ENCODE peak calls at places on chromosomes 3 and 15, in nine cellular contexts. F, I, H, W, G, X, O, L and B are unnamed samples.

GRCh38 chr3:44339990-44340389 is 1.4 kb downstream of the TCAIM start:
- DNase-seq in O (no peak), X (no peak), I (peak; percentile 22), W (no peak), F (no peak), L (no peak), G (no peak), H (no peak), B (no peak)

GRCh38 chr3:144770813-144771400 is 799.3 kb downstream of the DIPK2A start:
- DNase-seq in H (peak; percentile 59), L (no peak), W (peak; percentile 24), I (no peak), O (peak; percentile 45), G (peak; percentile 41), X (peak; percentile 43), F (peak; percentile 45), B (peak; percentile 29)

GRCh38 chr3:125418306-125418705 is 43.2 kb upstream of the ZNF148 start:
- DNase-seq in F (no peak), W (no peak), L (no peak), X (no peak), G (no peak), O (no peak), H (peak; percentile 39), I (no peak), B (no peak)

GRCh38 chr15:56838085-56838484 is 80.4 kb upstream of the TCF12 start:
- DNase-seq in O (no peak), H (no peak), W (no peak), X (no peak), G (no peak), L (no peak), F (no peak), I (peak; percentile 31), B (no peak)

GRCh38 chr15:59191855-59192237 is 14.8 kb upstream of the LDHAL6B start:
- DNase-seq in G (no peak), W (peak; percentile 55), L (no peak), F (peak; percentile 96), O (no peak), I (no peak), X (peak; percentile 65), H (peak; percentile 97), B (no peak)

GRCh38 chr3:38153986-38154608 is 11.2 kb upstream of the OXSR1 start:
- DNase-seq in L (no peak), X (peak; percentile 67), O (no peak), F (peak; percentile 90), I (no peak), W (no peak), G (no peak), H (peak; percentile 96), B (no peak)

GRCh38 chr3:188683032-188683491 is 488.7 kb upstream of the TPRG1 start:
- DNase-seq in O (no peak), F (peak; percentile 59), I (no peak), X (peak; percentile 20), G (no peak), H (peak; percentile 96), W (no peak), L (no peak), B (no peak)

GRCh38 chr15:69393831-69394491 is 20.2 kb upstream of the KIF23 start:
- DNase-seq in I (no peak), L (no peak), W (no peak), F (peak; percentile 37), X (no peak), O (no peak), H (no peak), G (no peak), B (no peak)

GRCh38 chr15:49424954-49425353 is 1.9 kb downstream of the FGF7 start:
- DNase-seq in H (peak; percentile 58), O (no peak), G (no peak), X (no peak), F (no peak), I (no peak), L (no peak), W (no peak), B (no peak)
- TF ChIP-seq EZH2phosphoT487 in H (no peak), O (no peak), G (no peak), X (no peak), F (no peak), I (no peak), L (no peak), W (no peak), B (no peak)

GRCh38 chr15:89767411-89767915 is 8.7 kb upstream of the MESP2 start:
- DNase-seq in H (no peak), W (no peak), O (no peak), G (no peak), X (peak; percentile 5), L (no peak), F (no peak), I (no peak), B (no peak)
- TF ChIP-seq EZH2phosphoT487 in H (no peak), W (no peak), O (no peak), G (no peak), X (no peak), L (no peak), F (no peak), I (no peak), B (no peak)

DNA sequence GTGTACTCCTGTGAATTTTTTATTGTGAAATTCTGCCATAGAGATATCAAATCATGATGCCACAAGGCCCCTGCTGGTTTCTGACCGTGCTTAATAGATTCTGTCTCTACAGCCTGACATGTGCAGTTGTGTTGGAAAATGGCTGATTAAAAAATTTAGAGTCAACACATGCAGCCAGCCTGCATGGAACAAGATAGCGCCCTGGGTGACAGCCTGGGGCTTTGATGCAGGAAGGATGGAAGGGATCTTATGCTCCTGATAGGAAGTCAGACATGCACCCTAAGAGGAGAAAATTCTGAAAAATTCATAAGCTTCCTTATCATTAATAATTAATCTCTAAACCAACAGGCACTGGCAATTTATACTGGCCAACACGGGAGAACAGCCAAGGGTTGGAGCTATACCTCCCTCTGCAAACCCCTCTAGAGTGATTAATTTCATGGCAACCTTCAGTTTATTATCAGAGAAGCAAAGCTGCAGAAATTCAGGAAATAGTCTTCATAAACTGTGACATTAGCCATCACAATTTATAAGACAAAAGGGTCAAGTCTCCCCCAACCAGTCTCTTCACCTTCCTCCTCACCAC is 198.4 kb downstream of the CADPS start:
- DNase-seq in L (peak; percentile 6), I (no peak), O (no peak), H (no peak), W (no peak), F (no peak), G (no peak), X (no peak), B (no peak)
- TF ChIP-seq EZH2phosphoT487 in L (no peak), I (no peak), O (no peak), H (no peak), W (no peak), F (no peak), G (no peak), X (no peak), B (no peak)

DNA sequence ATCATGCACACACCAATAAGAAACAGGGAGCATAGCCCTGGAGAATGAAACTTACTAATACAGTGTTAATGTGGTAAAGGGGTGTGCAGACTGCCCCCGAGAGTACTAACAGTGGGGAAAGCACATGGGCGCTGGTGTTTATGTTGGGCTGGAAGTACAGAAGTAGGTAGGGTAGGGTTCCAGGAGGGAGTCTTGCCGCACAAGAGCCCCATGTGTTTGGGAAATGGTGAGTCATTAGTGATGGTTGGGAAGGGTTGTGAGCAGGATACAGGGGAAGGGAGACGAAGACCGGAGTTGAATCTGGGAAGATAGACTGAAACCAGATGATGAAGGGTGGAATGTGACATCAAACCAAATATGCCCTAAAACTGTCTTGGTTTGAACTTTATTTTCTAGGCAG is 117.1 kb downstream of the THSD4 start:
- DNase-seq in L (no peak), O (no peak), H (no peak), X (no peak), W (no peak), G (no peak), I (no peak), F (no peak), B (no peak)
- TF ChIP-seq EZH2phosphoT487 in L (no peak), O (no peak), H (no peak), X (no peak), W (no peak), G (no peak), I (no peak), F (no peak), B (no peak)

DNA sequence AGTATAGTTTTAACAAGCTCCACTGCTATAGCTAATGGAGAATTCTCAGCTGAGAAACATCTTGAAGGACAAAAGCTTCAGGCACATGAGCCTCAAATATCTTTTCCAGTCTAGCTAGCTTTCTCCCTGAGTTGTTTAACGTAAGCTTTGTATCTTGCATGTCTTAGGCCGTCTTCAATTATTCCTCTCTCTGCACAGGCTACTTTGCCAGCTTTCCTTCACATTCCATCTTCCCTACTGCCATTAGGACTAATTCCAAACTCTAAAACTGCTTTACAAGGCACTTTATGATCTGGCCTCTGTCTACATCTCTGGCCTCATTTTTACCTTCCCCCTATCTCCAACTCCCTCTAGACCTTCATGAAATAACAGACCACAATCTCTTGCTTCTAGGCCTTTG is 171.4 kb downstream of the GREM1 start:
- DNase-seq in I (no peak), H (no peak), L (no peak), W (no peak), F (no peak), G (no peak), X (no peak), O (no peak), B (no peak)
- TF ChIP-seq EZH2phosphoT487 in I (no peak), H (no peak), L (no peak), W (no peak), F (no peak), G (no peak), X (no peak), O (no peak), B (no peak)

GRCh38 chr15:67133026-67133425 is 67.6 kb downstream of the SMAD3 start:
- DNase-seq in O (no peak), G (no peak), I (no peak), W (no peak), L (no peak), F (no peak), H (no peak), X (no peak), B (no peak)

GRCh38 chr15:67130673-67131601 is 65.5 kb downstream of the SMAD3 start:
- DNase-seq in W (no peak), G (no peak), I (no peak), O (no peak), L (no peak), H (peak; percentile 91), X (no peak), F (no peak), B (no peak)

GRCh38 chr15:67127925-67128324 is 62.5 kb downstream of the SMAD3 start:
- DNase-seq in O (no peak), L (no peak), F (peak; percentile 96), H (peak; percentile 98), W (peak; percentile 76), X (peak; percentile 41), I (no peak), G (no peak), B (no peak)

GRCh38 chr15:67132276-67132675 is 66.9 kb downstream of the SMAD3 start:
- DNase-seq in O (no peak), F (no peak), I (no peak), W (no peak), L (no peak), X (no peak), G (no peak), H (no peak), B (no peak)

GRCh38 chr15:67130166-67130565 is 64.8 kb downstream of the SMAD3 start:
- DNase-seq in X (no peak), H (no peak), F (no peak), G (no peak), L (no peak), I (no peak), O (no peak), W (no peak), B (no peak)
- TF ChIP-seq EZH2phosphoT487 in X (no peak), H (no peak), F (no peak), G (no peak), L (no peak), I (no peak), O (no peak), W (no peak), B (no peak)